ENCODE peak calls at places on chromosome 18, in seven cellular contexts. W, N, Q, J, F, C and O are unnamed samples.

GRCh38 chr18:55384551-55385275 is 203.3 kb downstream of the TCF4 start:
- DNase-seq in W (peak), N (no peak), Q (no peak), J (peak), F (peak), C (peak), O (no peak)

GRCh38 chr18:3747176-3747973 is 297.4 kb downstream of the TGIF1 start:
- DNase-seq in W (peak), N (peak), Q (peak), J (no peak), F (no peak), C (no peak), O (peak)

GRCh38 chr18:79528846-79529245 is 133.1 kb downstream of the NFATC1 start:
- DNase-seq in W (peak), N (no peak), Q (no peak), J (peak), F (peak), C (peak), O (no peak)

GRCh38 chr18:24987271-24987932 is 364.6 kb downstream of the ZNF521 start:
- DNase-seq in W (no peak), N (peak), Q (no peak), J (no peak), F (no peak), C (no peak), O (no peak)

GRCh38 chr18:59911600-59911999 is 11.8 kb downstream of the PMAIP1 start:
- DNase-seq in W (peak), N (no peak), Q (no peak), J (no peak), F (no peak), C (no peak), O (no peak)

GRCh38 chr18:63970803-63971191 is 916 bp downstream of the SERPINB8 start:
- DNase-seq in W (peak), N (no peak), Q (no peak), J (no peak), F (no peak), C (no peak), O (no peak)

GRCh38 chr18:8366656-8367055 is 242.6 kb upstream of the RAB12 start:
- DNase-seq in W (no peak), N (no peak), Q (no peak), J (no peak), F (no peak), C (no peak), O (no peak)

GRCh38 chr18:48842259-48843061 is 108.3 kb downstream of the SMAD7 start:
- DNase-seq in W (peak), N (no peak), Q (no peak), J (peak), F (no peak), C (no peak), O (no peak)

GRCh38 chr18:9362869-9363268 is 28.3 kb downstream of the TWSG1 start:
- DNase-seq in W (no peak), N (no peak), Q (no peak), J (no peak), F (no peak), C (no peak), O (no peak)

GRCh38 chr18:47996091-47996541 is 65.7 kb upstream of the SMAD2 start:
- DNase-seq in W (no peak), N (no peak), Q (no peak), J (no peak), F (no peak), C (no peak), O (no peak)

GRCh38 chr18:45652303-45652702 is 37.0 kb downstream of the SLC14A2 start:
- DNase-seq in W (no peak), N (no peak), Q (peak), J (no peak), F (no peak), C (no peak), O (no peak)

GRCh38 chr18:55402731-55403405 is 185.1 kb downstream of the TCF4 start:
- DNase-seq in W (peak), N (no peak), Q (no peak), J (no peak), F (no peak), C (no peak), O (no peak)

GRCh38 chr18:58497845-58498244 is 131.0 kb downstream of the ALPK2 start:
- DNase-seq in W (peak), N (no peak), Q (no peak), J (no peak), F (no peak), C (no peak), O (no peak)

GRCh38 chr18:48191494-48191893 is 217.7 kb downstream of the ZBTB7C start:
- DNase-seq in W (no peak), N (no peak), Q (no peak), J (no peak), F (no peak), C (no peak), O (no peak)

GRCh38 chr18:50947899-50948298 is 19.9 kb upstream of the ELAC1 start:
- DNase-seq in W (no peak), N (no peak), Q (no peak), J (no peak), F (no peak), C (no peak), O (no peak)

GRCh38 chr18:8661754-8662573 is 43.4 kb upstream of the MTCL1 start:
- DNase-seq in W (peak), N (no peak), Q (no peak), J (no peak), F (no peak), C (no peak), O (no peak)

GRCh38 chr18:32553640-32554039 is 83.0 kb upstream of the GAREM1 start:
- DNase-seq in W (no peak), N (no peak), Q (no peak), J (no peak), F (no peak), C (no peak), O (no peak)

GRCh38 chr18:79570266-79571201 is 109.1 kb upstream of the CTDP1 start:
- DNase-seq in W (peak), N (no peak), Q (peak), J (no peak), F (no peak), C (no peak), O (no peak)